ENCODE peak calls at places on chromosomes 2 and 18, in four cellular contexts. P is CD4-positive, CD25-positive, alpha-beta regulatory T cell; V is small intestine; Y is GM23338. A is an unnamed sample.
A peak's percentile ranks its signal among the peaks of the same experiment; 100 is the strongest.

GRCh38 chr2:37802106-37802791 is 122.8 kb upstream of the RMDN2 start:
- DNase-seq in Y (no peak), P (no peak), V (no peak), A (no peak)

GRCh38 chr2:51301376-51301775 is 269.4 kb upstream of the NRXN1 start:
- DNase-seq in P (no peak), Y (peak; percentile 5), V (no peak), A (no peak)

GRCh38 chr2:85536479-85536878 is 2.5 kb upstream of the MAT2A start:
- DNase-seq in Y (no peak), P (no peak), V (no peak), A (no peak)

GRCh38 chr18:78625895-78626294 is 353.7 kb upstream of the SALL3 start:
- DNase-seq in P (no peak), V (no peak), Y (no peak), A (no peak)

GRCh38 chr2:165081276-165081675 is 122.6 kb downstream of the SCN3A start:
- DNase-seq in Y (no peak), V (no peak), P (no peak), A (no peak)

GRCh38 chr2:152407204-152407721 is 72.3 kb downstream of the FMNL2 start:
- DNase-seq in Y (peak; percentile 77), V (no peak), P (peak; percentile 11), A (no peak)

GRCh38 chr2:25293958-25294513 is 47.7 kb downstream of the DNMT3A start:
- DNase-seq in P (peak; percentile 57), V (no peak), Y (no peak), A (no peak)

GRCh38 chr2:4175343-4175742 is 472.0 kb downstream of the DCDC2C start:
- DNase-seq in Y (peak; percentile 3), P (no peak), V (no peak), A (no peak)

GRCh38 chr2:229910832-229911412 is 10.9 kb downstream of the TRIP12 start:
- DNase-seq in P (peak; percentile 54), Y (peak; percentile 69), V (peak; percentile 70), A (no peak)

GRCh38 chr2:238684362-238685326 is 163.2 kb upstream of the TWIST2 start:
- DNase-seq in Y (no peak), V (no peak), P (no peak), A (peak; percentile 83)

GRCh38 chr2:224109710-224110109 is 70.6 kb upstream of the SERPINE2 start:
- DNase-seq in Y (no peak), P (no peak), V (no peak), A (no peak)

GRCh38 chr2:100321181-100321880 is 970 bp downstream of the LONRF2 start:
- DNase-seq in V (peak; percentile 38), P (peak; percentile 12), Y (peak; percentile 82), A (no peak)

GRCh38 chr2:109098251-109098920 is 30.6 kb upstream of the SH3RF3 start:
- DNase-seq in P (no peak), Y (no peak), V (no peak), A (no peak)

GRCh38 chr2:239259603-239260298 is 141.1 kb downstream of the HDAC4 start:
- DNase-seq in Y (no peak), P (peak; percentile 66), V (no peak), A (no peak)

GRCh38 chr2:101309211-101309700 is 755 bp upstream of the RNF149 start:
- DNase-seq in V (no peak), P (no peak), Y (no peak), A (no peak)

GRCh38 chr2:198315791-198316190 is 511.4 kb downstream of the PLCL1 start:
- DNase-seq in V (no peak), Y (no peak), P (no peak), A (no peak)

GRCh38 chr18:13418013-13418710 is 199.6 kb downstream of the LDLRAD4 start:
- DNase-seq in V (peak; percentile 88), Y (no peak), P (no peak), A (no peak)

GRCh38 chr18:45212186-45213039 is 402.9 kb upstream of the SLC14A2 start:
- DNase-seq in Y (peak; percentile 92), P (peak; percentile 70), V (peak; percentile 78), A (peak; percentile 88)

GRCh38 chr18:13448028-13448795 is 229.7 kb downstream of the LDLRAD4 start:
- DNase-seq in V (no peak), Y (no peak), P (no peak), A (no peak)

GRCh38 chr2:77479395-77479794 is 42.8 kb downstream of the LRRTM4 start:
- DNase-seq in Y (no peak), P (no peak), V (no peak), A (no peak)

GRCh38 chr18:78632111-78632541 is 347.5 kb upstream of the SALL3 start:
- DNase-seq in V (no peak), P (no peak), Y (peak; percentile 9), A (no peak)

GRCh38 chr2:175111200-175111657 is 56.8 kb downstream of the ATF2 start:
- DNase-seq in P (peak; percentile 70), V (peak; percentile 66), Y (peak; percentile 84), A (no peak)

GRCh38 chr2:172985139-172985874 is 90.3 kb upstream of the MAP3K20 start:
- DNase-seq in P (no peak), Y (no peak), V (peak; percentile 20), A (no peak)

GRCh38 chr2:19785432-19785831 is 116.4 kb downstream of the TTC32 start:
- DNase-seq in Y (no peak), P (no peak), V (no peak), A (no peak)

GRCh38 chr2:152861349-152861942 is 143.0 kb downstream of the ARL6IP6 start:
- DNase-seq in Y (peak; percentile 79), V (peak; percentile 45), P (peak; percentile 25), A (no peak)

GRCh38 chr2:162938387-162938786 is 99.8 kb upstream of the KCNH7 start:
- DNase-seq in Y (peak; percentile 61), V (no peak), P (no peak), A (no peak)

GRCh38 chr2:160294339-160294803 is 94.3 kb upstream of the ITGB6 start:
- DNase-seq in Y (no peak), P (peak; percentile 37), V (peak; percentile 3), A (peak; percentile 84)

GRCh38 chr2:160298960-160299359 is 98.9 kb upstream of the ITGB6 start:
- DNase-seq in V (no peak), P (no peak), Y (no peak), A (no peak)

GRCh38 chr2:160294889-160295288 is 94.8 kb upstream of the ITGB6 start:
- DNase-seq in Y (no peak), V (no peak), P (no peak), A (no peak)

GRCh38 chr2:160293401-160293911 is 93.4 kb upstream of the ITGB6 start:
- DNase-seq in V (no peak), P (no peak), Y (no peak), A (no peak)

DNA sequence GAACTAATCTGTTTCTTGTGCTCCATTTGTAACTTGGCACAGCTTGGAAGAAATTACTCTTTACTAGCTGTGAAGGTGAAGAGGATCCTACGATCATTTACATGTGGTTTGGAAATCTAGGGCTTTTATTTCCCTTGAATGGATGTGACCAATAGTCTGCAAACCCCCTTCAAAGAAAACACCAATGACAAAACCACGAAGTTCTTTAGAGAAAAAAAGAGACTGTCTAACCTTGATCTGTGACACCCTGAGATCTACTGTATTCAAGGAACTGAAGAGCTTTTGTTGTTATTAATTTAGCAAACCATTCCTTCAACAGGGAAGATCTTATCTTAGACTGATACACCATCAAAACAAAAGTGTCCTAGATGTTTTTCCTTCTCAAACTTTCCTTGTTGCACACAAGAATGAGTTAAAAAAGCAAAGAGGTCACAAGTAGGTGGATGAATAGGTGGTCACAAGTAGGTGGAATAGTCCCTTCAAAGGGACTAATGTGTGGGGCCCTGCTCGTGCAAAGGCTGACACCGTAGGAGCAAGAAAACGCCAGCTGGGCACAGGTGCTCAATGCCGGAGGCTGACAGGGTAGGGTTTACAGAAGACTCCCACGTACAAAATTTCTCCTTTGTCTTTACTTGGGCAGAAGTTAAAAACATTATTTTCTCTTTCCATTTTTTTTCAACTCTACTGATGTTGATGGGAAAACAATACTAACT is 95.6 kb upstream of the ITGB6 start:
- DNase-seq in P (no peak), V (no peak), Y (no peak), A (no peak)
- H3K27ac ChIP-seq in P (no peak overlapping the region), V (no peak overlapping the region), Y (no peak overlapping the region), A (no peak overlapping the region)

GRCh38 chr18:77107218-77107815 is 25.3 kb downstream of the MBP start:
- DNase-seq in V (no peak), P (no peak), Y (no peak), A (peak; percentile 57)
- H3K4me1 ChIP-seq in V (peaks cover 29% of the 10 kb centered on the region), P (peaks cover 80% of the 10 kb centered on the region), Y (peaks cover 10% of the 10 kb centered on the region), A (no peaks in the 10 kb centered on the region)

DNA sequence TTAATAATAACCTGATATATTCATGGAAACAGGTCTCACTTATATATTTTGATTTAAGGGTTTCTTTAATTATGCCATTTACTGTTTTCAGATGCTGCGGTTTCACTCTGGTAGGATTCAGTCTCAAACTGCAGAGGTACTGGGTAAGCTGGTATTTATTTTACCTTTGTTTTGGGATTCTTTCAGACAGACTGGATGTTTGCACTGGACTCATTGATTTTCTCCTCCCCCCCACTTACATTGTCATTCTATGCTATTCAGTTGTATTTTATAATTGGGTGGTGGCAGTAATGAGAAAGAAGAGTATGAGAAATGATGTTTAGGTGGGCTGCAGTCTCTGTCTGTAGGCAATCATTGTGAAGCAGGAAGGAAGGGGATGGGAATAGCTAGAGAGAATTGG is 155.6 kb downstream of the AQP4 start:
- DNase-seq in Y (no peak), P (no peak), V (no peak), A (no peak)
- H3K27ac ChIP-seq in Y (no peak overlapping the region), P (no peak overlapping the region), V (no peak overlapping the region), A (no peak overlapping the region)

GRCh38 chr2:54608224-54608623 is 115.2 kb upstream of the EML6 start:
- DNase-seq in Y (no peak), V (no peak), P (no peak), A (no peak)
- H3K4me1 ChIP-seq in Y (peaks cover 49% of the 10 kb centered on the region), V (peaks cover 10% of the 10 kb centered on the region), P (peaks cover 39% of the 10 kb centered on the region), A (no peaks in the 10 kb centered on the region)

A was measured in right atrium auricular region.